ENCODE peak calls at places on chromosomes 13 and 19, in ten cellular contexts. C, W, X, N, P, J, Z, F, M and L are unnamed samples.

GRCh38 chr19:44741841-44742352 is 6.6 kb upstream of the BCL3 start:
- DNase-seq in C (peak), W (peak), X (peak), N (peak), P (peak), J (peak), Z (peak), F (peak), M (peak), L (no peak)

GRCh38 chr13:38520041-38520440 is 166.8 kb upstream of the FREM2 start:
- DNase-seq in C (no peak), W (no peak), X (no peak), N (no peak), P (no peak), J (no peak), Z (no peak), F (no peak), M (no peak), L (no peak)

GRCh38 chr19:6587998-6588507 is 2.9 kb downstream of the CD70 start:
- DNase-seq in C (no peak), W (no peak), X (no peak), N (no peak), P (no peak), J (no peak), Z (no peak), F (no peak), M (no peak), L (peak)

GRCh38 chr13:110387451-110388140 is 80.5 kb downstream of the COL4A2 start:
- DNase-seq in C (peak), W (peak), X (peak), N (no peak), P (no peak), J (no peak), Z (no peak), F (no peak), M (no peak), L (peak)

GRCh38 chr19:24052811-24053210 is 34.2 kb upstream of the ZNF254 start:
- DNase-seq in C (peak), W (no peak), X (no peak), N (no peak), P (no peak), J (no peak), Z (no peak), F (no peak), M (no peak), L (no peak)

GRCh38 chr19:23772668-23773063 is 14.0 kb upstream of the ZNF681 start:
- DNase-seq in C (no peak), W (no peak), X (no peak), N (no peak), P (no peak), J (no peak), Z (no peak), F (no peak), M (no peak), L (no peak)

GRCh38 chr13:113656015-113656588 is 1.9 kb downstream of the ATP4B start:
- DNase-seq in C (no peak), W (peak), X (peak), N (peak), P (no peak), J (no peak), Z (peak), F (peak), M (peak), L (no peak)

GRCh38 chr19:40134866-40135265 is 44.1 kb upstream of the ZNF780A start:
- DNase-seq in C (no peak), W (no peak), X (no peak), N (no peak), P (no peak), J (no peak), Z (no peak), F (no peak), M (no peak), L (no peak)

GRCh38 chr13:19737844-19738557 is 44.7 kb downstream of the PSPC1 start:
- DNase-seq in C (peak), W (no peak), X (no peak), N (no peak), P (no peak), J (no peak), Z (no peak), F (no peak), M (no peak), L (no peak)

GRCh38 chr13:31639443-31640163 is 99.7 kb upstream of the RXFP2 start:
- DNase-seq in C (peak), W (no peak), X (no peak), N (no peak), P (no peak), J (no peak), Z (no peak), F (no peak), M (no peak), L (no peak)

GRCh38 chr19:14826006-14826405 is 9.0 kb downstream of the OR7A5 start:
- DNase-seq in C (no peak), W (no peak), X (no peak), N (no peak), P (no peak), J (peak), Z (no peak), F (no peak), M (no peak), L (no peak)

GRCh38 chr19:14835011-14835410 is at the start of the genes OR7A5 and OR7C1:
- DNase-seq in C (no peak), W (no peak), X (no peak), N (no peak), P (no peak), J (no peak), Z (no peak), F (no peak), M (no peak), L (no peak)

DNA sequence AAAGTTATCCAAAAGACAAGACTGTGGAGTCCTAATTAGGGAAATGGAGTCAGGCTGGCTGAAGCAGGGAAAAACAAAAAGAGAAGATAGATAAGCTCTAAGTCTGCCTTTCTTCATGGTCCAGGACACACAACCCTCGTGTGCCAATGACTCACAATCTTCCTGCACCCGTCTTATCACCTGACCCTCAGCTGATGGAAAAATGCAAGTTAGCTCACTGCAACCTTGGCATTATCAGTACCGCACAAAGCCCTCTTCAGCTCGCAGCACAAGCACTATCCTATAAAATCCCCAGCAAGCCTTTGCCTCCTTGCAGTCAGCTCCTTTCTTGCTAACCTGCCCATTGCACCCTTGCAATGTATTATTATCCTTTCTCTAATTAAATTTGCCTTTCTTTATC is 4.3 kb downstream of the OR7A5 start:
- DNase-seq in C (no peak), W (no peak), X (no peak), N (no peak), P (no peak), J (peak), Z (no peak), F (no peak), M (no peak), L (no peak)
- TF ChIP-seq POLR2A in C (no peak), W (no peak), X (no peak), N (no peak), P (no peak), J (peak), Z (no peak), F (no peak), M (no peak), L (no peak)

GRCh38 chr13:46134961-46135522 is 30.2 kb upstream of the CPB2 start:
- DNase-seq in C (peak), W (no peak), X (no peak), N (no peak), P (no peak), J (no peak), Z (no peak), F (no peak), M (no peak), L (no peak)
- TF ChIP-seq POLR2A in C (no peak), W (no peak), X (no peak), N (no peak), P (no peak), J (peak), Z (no peak), F (no peak), M (no peak), L (peak)

GRCh38 chr13:55990631-55991030 is 1150.1 kb upstream of the PRR20A start:
- DNase-seq in C (no peak), W (no peak), X (no peak), N (no peak), P (no peak), J (no peak), Z (no peak), F (no peak), M (no peak), L (no peak)
- TF ChIP-seq POLR2A in C (no peak), W (no peak), X (no peak), N (no peak), P (no peak), J (no peak), Z (no peak), F (no peak), M (no peak), L (no peak)

DNA sequence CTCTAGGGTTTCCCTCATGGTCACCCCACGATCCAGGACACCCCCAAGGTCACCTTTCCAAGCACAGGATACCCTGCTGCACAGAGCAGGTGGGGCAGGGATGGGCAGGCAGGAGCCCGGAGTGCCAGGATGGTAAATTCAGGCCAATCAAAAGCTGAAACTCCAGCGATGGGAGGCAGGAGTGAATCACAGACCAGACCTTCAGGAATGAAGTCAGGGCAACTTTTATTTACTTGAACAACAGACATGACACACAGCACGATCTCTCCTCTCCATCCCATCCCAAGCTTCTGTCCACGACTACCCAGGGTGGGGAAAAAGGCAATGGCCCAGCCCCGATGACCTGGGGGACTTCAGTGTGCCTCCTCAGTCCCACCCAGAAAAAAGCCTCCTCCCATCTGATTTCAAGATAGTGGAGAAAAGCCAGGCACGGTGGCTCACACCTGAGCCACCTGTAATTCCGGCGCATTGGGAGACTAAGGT is 39.1 kb downstream of the ZSWIM4 start:
- DNase-seq in C (peak), W (peak), X (no peak), N (no peak), P (peak), J (no peak), Z (no peak), F (no peak), M (no peak), L (no peak)
- TF ChIP-seq POLR2A in C (no peak), W (no peak), X (no peak), N (no peak), P (no peak), J (no peak), Z (no peak), F (no peak), M (no peak), L (no peak)

GRCh38 chr19:16531380-16531669 is 10.9 kb downstream of the CHERP start:
- DNase-seq in C (no peak), W (no peak), X (no peak), N (no peak), P (no peak), J (no peak), Z (no peak), F (no peak), M (no peak), L (no peak)
- TF ChIP-seq POLR2A in C (no peak), W (no peak), X (no peak), N (no peak), P (no peak), J (no peak), Z (no peak), F (no peak), M (no peak), L (no peak)

GRCh38 chr19:36837902-36838783 is at the start of gene ZNF790:
- DNase-seq in C (peak), W (peak), X (peak), N (peak), P (peak), J (peak), Z (peak), F (peak), M (peak), L (peak)
- TF ChIP-seq POLR2A in C (peak), W (peak), X (peak), N (no peak), P (peak), J (peak), Z (peak), F (no peak), M (no peak), L (peak)